ENCODE peak calls at places on chromosomes 4 and X, in six cellular contexts. E is ecto neural progenitor cell; I is stimulated activated naive CD8-positive, alpha-beta T cell treated with anti-CD3 and anti-CD28 coated beads, Interleukin-15, Interleukin-2, amounts not matched to agents 100 U/mL and 50 U/mL, for 24 hours; Q is mesenchymal stem cell; M is stimulated activated CD8-positive, alpha-beta memory T cell treated with anti-CD3 and anti-CD28 coated beads, Interleukin-15, amount 100 ng/mL, for 4 hours; U is AG08396. R is an unnamed sample.

GRCh38 chr4:708631-708933 is 3.0 kb downstream of the PCGF3 start:
- DNase-seq in U (no peak), E (no peak), Q (no peak), M (no peak), I (no peak), R (no peak)

GRCh38 chrX:30741545-30741944 is 88.3 kb downstream of the GK start:
- DNase-seq in U (no peak), I (no peak), Q (no peak), M (no peak), E (no peak), R (no peak)

GRCh38 chrX:100650841-100651240 is 6.8 kb downstream of the SRPX2 start:
- DNase-seq in Q (peak; percentile 14), U (no peak), M (no peak), E (no peak), I (no peak), R (no peak)

GRCh38 chr4:74168841-74169240 is 10.9 kb downstream of the MTHFD2L start:
- DNase-seq in Q (no peak), M (no peak), U (no peak), I (no peak), E (no peak), R (no peak)

GRCh38 chrX:115602729-115603389 is 41.9 kb downstream of the PLS3 start:
- DNase-seq in Q (peak; percentile 35), U (no peak), I (no peak), M (no peak), E (no peak), R (no peak)

GRCh38 chr4:121951570-121952110 is at the start of gene TRPC3:
- DNase-seq in Q (peak; percentile 39), I (peak; percentile 45), M (no peak), E (peak; percentile 63), U (peak; percentile 69), R (peak; percentile 20)

GRCh38 chr4:39151120-39151713 is 31.1 kb upstream of the WDR19 start:
- DNase-seq in U (no peak), Q (peak; percentile 51), I (no peak), E (no peak), M (no peak), R (no peak)

GRCh38 chrX:135185795-135186443 is 14.7 kb upstream of the CT55 start:
- DNase-seq in I (peak; percentile 9), Q (peak; percentile 43), U (peak; percentile 59), M (no peak), E (peak; percentile 49), R (peak; percentile 3)

GRCh38 chrX:65586491-65586890 is 51.9 kb upstream of the LAS1L start:
- DNase-seq in Q (no peak), M (no peak), U (peak; percentile 35), I (no peak), E (no peak), R (no peak)

GRCh38 chr4:113411496-113411938 is 350.0 kb downstream of the CAMK2D start:
- DNase-seq in I (no peak), U (peak; percentile 40), M (no peak), Q (peak; percentile 96), E (no peak), R (no peak)

GRCh38 chr4:109072595-109072994 is 229.9 kb downstream of the COL25A1 start:
- DNase-seq in Q (peak; percentile 86), I (no peak), M (no peak), E (no peak), U (no peak), R (no peak)

GRCh38 chr4:63618883-63619573 is 790.2 kb downstream of the TECRL start:
- DNase-seq in E (no peak), U (no peak), I (no peak), Q (no peak), M (no peak), R (no peak)

GRCh38 chrX:9873952-9874351 is 87.7 kb downstream of the SHROOM2 start:
- DNase-seq in I (peak; percentile 29), E (no peak), M (no peak), Q (peak; percentile 63), U (peak; percentile 36), R (no peak)

GRCh38 chr4:151460434-151460833 is 51.5 kb downstream of the FHIP1A start:
- DNase-seq in U (no peak), Q (no peak), E (no peak), I (no peak), M (no peak), R (no peak)

GRCh38 chrX:96481831-96482230 is 202.8 kb upstream of the DIAPH2 start:
- DNase-seq in Q (no peak), U (no peak), M (no peak), I (no peak), E (no peak), R (no peak)

R was measured in neural crest cell.